ENCODE peak calls at places on chromosome X, in eight cellular contexts. One of them, this sample, is unnamed.

GRCh38 chrX:154918060-154918483 is 31.9 kb downstream of the F8A1 start:
- DNase-seq in NCI-H2081: peak
- DNase-seq in CD8-positive, alpha-beta T cell: peak
- DNase-seq in central memory CD4-positive, alpha-beta T cell: peak
- DNase-seq in SJSA1: peak
- DNase-seq in HTR-8/SVneo: peak
- DNase-seq in C1 segment of cervical spinal cord: peak
- DNase-seq in AG10803: peak
- DNase-seq in this sample: peak

GRCh38 chrX:46791927-46792825 is 33.3 kb upstream of the SLC9A7 start:
- DNase-seq in C1 segment of cervical spinal cord: no peak
- DNase-seq in central memory CD4-positive, alpha-beta T cell: no peak
- DNase-seq in HTR-8/SVneo: peak
- DNase-seq in SJSA1: peak
- DNase-seq in AG10803: peak
- DNase-seq in NCI-H2081: no peak
- DNase-seq in CD8-positive, alpha-beta T cell: no peak
- DNase-seq in this sample: peak

GRCh38 chrX:1443496-1444075 is 9.1 kb downstream of the ASMTL start:
- DNase-seq in CD8-positive, alpha-beta T cell: peak
- DNase-seq in C1 segment of cervical spinal cord: no peak
- DNase-seq in SJSA1: peak
- DNase-seq in central memory CD4-positive, alpha-beta T cell: no peak
- DNase-seq in AG10803: no peak
- DNase-seq in NCI-H2081: no peak
- DNase-seq in HTR-8/SVneo: no peak
- DNase-seq in this sample: no peak

GRCh38 chrX:132909643-132910042 is 48.8 kb downstream of the HS6ST2 start:
- DNase-seq in NCI-H2081: no peak
- DNase-seq in AG10803: peak
- DNase-seq in central memory CD4-positive, alpha-beta T cell: no peak
- DNase-seq in HTR-8/SVneo: no peak
- DNase-seq in SJSA1: no peak
- DNase-seq in CD8-positive, alpha-beta T cell: no peak
- DNase-seq in C1 segment of cervical spinal cord: no peak
- DNase-seq in this sample: no peak

GRCh38 chrX:127963696-127964095 is 88.5 kb downstream of the ACTRT1 start:
- DNase-seq in SJSA1: no peak
- DNase-seq in CD8-positive, alpha-beta T cell: no peak
- DNase-seq in NCI-H2081: no peak
- DNase-seq in HTR-8/SVneo: no peak
- DNase-seq in C1 segment of cervical spinal cord: no peak
- DNase-seq in central memory CD4-positive, alpha-beta T cell: no peak
- DNase-seq in AG10803: no peak
- DNase-seq in this sample: no peak

GRCh38 chrX:20217906-20218305 is 48.8 kb downstream of the RPS6KA3 start:
- DNase-seq in AG10803: no peak
- DNase-seq in central memory CD4-positive, alpha-beta T cell: no peak
- DNase-seq in NCI-H2081: no peak
- DNase-seq in HTR-8/SVneo: no peak
- DNase-seq in SJSA1: no peak
- DNase-seq in CD8-positive, alpha-beta T cell: no peak
- DNase-seq in C1 segment of cervical spinal cord: no peak
- DNase-seq in this sample: no peak

GRCh38 chrX:134971926-134972325 is 18.9 kb upstream of the SMIM10 start:
- DNase-seq in central memory CD4-positive, alpha-beta T cell: no peak
- DNase-seq in HTR-8/SVneo: no peak
- DNase-seq in C1 segment of cervical spinal cord: no peak
- DNase-seq in NCI-H2081: no peak
- DNase-seq in CD8-positive, alpha-beta T cell: no peak
- DNase-seq in AG10803: peak
- DNase-seq in SJSA1: no peak
- DNase-seq in this sample: no peak

GRCh38 chrX:39214380-39215126 is 413.3 kb downstream of the MID1IP1 start:
- DNase-seq in NCI-H2081: no peak
- DNase-seq in HTR-8/SVneo: no peak
- DNase-seq in AG10803: no peak
- DNase-seq in SJSA1: no peak
- DNase-seq in central memory CD4-positive, alpha-beta T cell: no peak
- DNase-seq in C1 segment of cervical spinal cord: peak
- DNase-seq in CD8-positive, alpha-beta T cell: no peak
- DNase-seq in this sample: no peak

GRCh38 chrX:118325453-118325852 is 20.5 kb upstream of the WDR44 start:
- DNase-seq in SJSA1: no peak
- DNase-seq in CD8-positive, alpha-beta T cell: no peak
- DNase-seq in NCI-H2081: no peak
- DNase-seq in central memory CD4-positive, alpha-beta T cell: no peak
- DNase-seq in HTR-8/SVneo: no peak
- DNase-seq in C1 segment of cervical spinal cord: no peak
- DNase-seq in AG10803: no peak
- DNase-seq in this sample: peak

GRCh38 chrX:9370888-9371287 is 94.0 kb upstream of the TBL1X start:
- DNase-seq in HTR-8/SVneo: no peak
- DNase-seq in SJSA1: no peak
- DNase-seq in C1 segment of cervical spinal cord: no peak
- DNase-seq in central memory CD4-positive, alpha-beta T cell: no peak
- DNase-seq in NCI-H2081: no peak
- DNase-seq in AG10803: peak
- DNase-seq in CD8-positive, alpha-beta T cell: no peak
- DNase-seq in this sample: no peak

GRCh38 chrX:87516716-87517115 is 886 bp upstream of the KLHL4 start:
- DNase-seq in central memory CD4-positive, alpha-beta T cell: no peak
- DNase-seq in CD8-positive, alpha-beta T cell: no peak
- DNase-seq in AG10803: no peak
- DNase-seq in SJSA1: no peak
- DNase-seq in NCI-H2081: no peak
- DNase-seq in C1 segment of cervical spinal cord: no peak
- DNase-seq in HTR-8/SVneo: no peak
- DNase-seq in this sample: no peak

GRCh38 chrX:68060506-68061205 is 372.6 kb downstream of the OPHN1 start:
- DNase-seq in AG10803: peak
- DNase-seq in CD8-positive, alpha-beta T cell: no peak
- DNase-seq in C1 segment of cervical spinal cord: no peak
- DNase-seq in NCI-H2081: no peak
- DNase-seq in SJSA1: no peak
- DNase-seq in HTR-8/SVneo: no peak
- DNase-seq in central memory CD4-positive, alpha-beta T cell: no peak
- DNase-seq in this sample: peak

GRCh38 chrX:10350221-10350620 is 193.4 kb downstream of the CLCN4 start:
- DNase-seq in SJSA1: no peak
- DNase-seq in CD8-positive, alpha-beta T cell: no peak
- DNase-seq in C1 segment of cervical spinal cord: no peak
- DNase-seq in HTR-8/SVneo: no peak
- DNase-seq in central memory CD4-positive, alpha-beta T cell: no peak
- DNase-seq in NCI-H2081: no peak
- DNase-seq in AG10803: no peak
- DNase-seq in this sample: no peak

GRCh38 chrX:131609480-131609879 is 65.6 kb downstream of the OR13H1 start:
- DNase-seq in HTR-8/SVneo: no peak
- DNase-seq in central memory CD4-positive, alpha-beta T cell: no peak
- DNase-seq in C1 segment of cervical spinal cord: no peak
- DNase-seq in AG10803: no peak
- DNase-seq in SJSA1: no peak
- DNase-seq in CD8-positive, alpha-beta T cell: no peak
- DNase-seq in NCI-H2081: no peak
- DNase-seq in this sample: no peak

GRCh38 chrX:74924449-74925209 is 623 bp downstream of the NEXMIF start:
- DNase-seq in HTR-8/SVneo: no peak
- DNase-seq in central memory CD4-positive, alpha-beta T cell: peak
- DNase-seq in CD8-positive, alpha-beta T cell: peak
- DNase-seq in SJSA1: no peak
- DNase-seq in C1 segment of cervical spinal cord: peak
- DNase-seq in AG10803: peak
- DNase-seq in NCI-H2081: peak
- DNase-seq in this sample: peak

GRCh38 chrX:154458116-154458953 is at the start of gene PLXNA3:
- DNase-seq in HTR-8/SVneo: peak
- DNase-seq in central memory CD4-positive, alpha-beta T cell: peak
- DNase-seq in SJSA1: no peak
- DNase-seq in NCI-H2081: peak
- DNase-seq in CD8-positive, alpha-beta T cell: peak
- DNase-seq in AG10803: peak
- DNase-seq in C1 segment of cervical spinal cord: peak
- DNase-seq in this sample: no peak

GRCh38 chrX:94454159-94454558 is 780.2 kb downstream of the FAM133A start:
- DNase-seq in AG10803: no peak
- DNase-seq in central memory CD4-positive, alpha-beta T cell: no peak
- DNase-seq in NCI-H2081: no peak
- DNase-seq in SJSA1: no peak
- DNase-seq in C1 segment of cervical spinal cord: no peak
- DNase-seq in CD8-positive, alpha-beta T cell: no peak
- DNase-seq in HTR-8/SVneo: no peak
- DNase-seq in this sample: no peak

GRCh38 chrX:110491846-110492620 is 133.4 kb downstream of the RTL9 start:
- DNase-seq in NCI-H2081: no peak
- DNase-seq in CD8-positive, alpha-beta T cell: no peak
- DNase-seq in AG10803: no peak
- DNase-seq in HTR-8/SVneo: no peak
- DNase-seq in C1 segment of cervical spinal cord: no peak
- DNase-seq in SJSA1: no peak
- DNase-seq in central memory CD4-positive, alpha-beta T cell: no peak
- DNase-seq in this sample: no peak

GRCh38 chrX:40266490-40267333 is 169.0 kb upstream of the BCOR start:
- DNase-seq in C1 segment of cervical spinal cord: peak
- DNase-seq in NCI-H2081: peak
- DNase-seq in AG10803: peak
- DNase-seq in SJSA1: peak
- DNase-seq in HTR-8/SVneo: peak
- DNase-seq in central memory CD4-positive, alpha-beta T cell: peak
- DNase-seq in CD8-positive, alpha-beta T cell: peak
- DNase-seq in this sample: peak

GRCh38 chrX:153714256-153714655 is 9.9 kb downstream of the BCAP31 start:
- DNase-seq in SJSA1: no peak
- DNase-seq in C1 segment of cervical spinal cord: no peak
- DNase-seq in NCI-H2081: no peak
- DNase-seq in AG10803: no peak
- DNase-seq in central memory CD4-positive, alpha-beta T cell: no peak
- DNase-seq in HTR-8/SVneo: no peak
- DNase-seq in CD8-positive, alpha-beta T cell: no peak
- DNase-seq in this sample: no peak

GRCh38 chrX:77937291-77937690 is 26.8 kb downstream of the ATP7A start:
- DNase-seq in SJSA1: no peak
- DNase-seq in HTR-8/SVneo: no peak
- DNase-seq in central memory CD4-positive, alpha-beta T cell: no peak
- DNase-seq in AG10803: no peak
- DNase-seq in CD8-positive, alpha-beta T cell: no peak
- DNase-seq in C1 segment of cervical spinal cord: no peak
- DNase-seq in NCI-H2081: no peak
- DNase-seq in this sample: no peak

GRCh38 chrX:154457491-154458115 is 478 bp upstream of the PLXNA3 start:
- DNase-seq in HTR-8/SVneo: peak
- DNase-seq in C1 segment of cervical spinal cord: peak
- DNase-seq in SJSA1: no peak
- DNase-seq in NCI-H2081: no peak
- DNase-seq in central memory CD4-positive, alpha-beta T cell: peak
- DNase-seq in AG10803: no peak
- DNase-seq in CD8-positive, alpha-beta T cell: peak
- DNase-seq in this sample: no peak

GRCh38 chrX:40646489-40647306 is 663 bp downstream of the CXorf38 start:
- DNase-seq in HTR-8/SVneo: peak
- DNase-seq in CD8-positive, alpha-beta T cell: peak
- DNase-seq in central memory CD4-positive, alpha-beta T cell: peak
- DNase-seq in NCI-H2081: no peak
- DNase-seq in AG10803: peak
- DNase-seq in C1 segment of cervical spinal cord: peak
- DNase-seq in SJSA1: no peak
- DNase-seq in this sample: peak

GRCh38 chrX:30278365-30278764 is 30.8 kb downstream of the NR0B1 start:
- DNase-seq in AG10803: peak
- DNase-seq in SJSA1: no peak
- DNase-seq in NCI-H2081: no peak
- DNase-seq in HTR-8/SVneo: no peak
- DNase-seq in central memory CD4-positive, alpha-beta T cell: no peak
- DNase-seq in C1 segment of cervical spinal cord: no peak
- DNase-seq in CD8-positive, alpha-beta T cell: no peak
- DNase-seq in this sample: no peak

GRCh38 chrX:153646620-153647373 is at the start of gene DUSP9:
- DNase-seq in central memory CD4-positive, alpha-beta T cell: no peak
- DNase-seq in C1 segment of cervical spinal cord: no peak
- DNase-seq in HTR-8/SVneo: peak
- DNase-seq in NCI-H2081: no peak
- DNase-seq in SJSA1: peak
- DNase-seq in CD8-positive, alpha-beta T cell: peak
- DNase-seq in AG10803: no peak
- DNase-seq in this sample: peak

GRCh38 chrX:148691456-148691855 is 191.0 kb downstream of the AFF2 start:
- DNase-seq in SJSA1: no peak
- DNase-seq in NCI-H2081: no peak
- DNase-seq in HTR-8/SVneo: no peak
- DNase-seq in CD8-positive, alpha-beta T cell: no peak
- DNase-seq in AG10803: peak
- DNase-seq in central memory CD4-positive, alpha-beta T cell: no peak
- DNase-seq in C1 segment of cervical spinal cord: no peak
- DNase-seq in this sample: no peak

GRCh38 chrX:46754450-46755075 is 4.4 kb downstream of the SLC9A7 start:
- DNase-seq in HTR-8/SVneo: no peak
- DNase-seq in SJSA1: no peak
- DNase-seq in CD8-positive, alpha-beta T cell: no peak
- DNase-seq in NCI-H2081: no peak
- DNase-seq in C1 segment of cervical spinal cord: no peak
- DNase-seq in central memory CD4-positive, alpha-beta T cell: no peak
- DNase-seq in AG10803: no peak
- DNase-seq in this sample: peak

GRCh38 chrX:154298312-154298711 is 2.7 kb downstream of the TKTL1 start:
- DNase-seq in AG10803: no peak
- DNase-seq in NCI-H2081: no peak
- DNase-seq in CD8-positive, alpha-beta T cell: no peak
- DNase-seq in HTR-8/SVneo: no peak
- DNase-seq in central memory CD4-positive, alpha-beta T cell: no peak
- DNase-seq in SJSA1: no peak
- DNase-seq in C1 segment of cervical spinal cord: no peak
- DNase-seq in this sample: no peak

GRCh38 chrX:54808109-54808604 is 612 bp downstream of the MAGED2 start:
- DNase-seq in C1 segment of cervical spinal cord: peak
- DNase-seq in SJSA1: peak
- DNase-seq in CD8-positive, alpha-beta T cell: peak
- DNase-seq in central memory CD4-positive, alpha-beta T cell: no peak
- DNase-seq in HTR-8/SVneo: peak
- DNase-seq in AG10803: peak
- DNase-seq in NCI-H2081: peak
- DNase-seq in this sample: peak

GRCh38 chrX:15269618-15270521 is at the start of gene ASB9:
- DNase-seq in central memory CD4-positive, alpha-beta T cell: peak
- DNase-seq in SJSA1: peak
- DNase-seq in NCI-H2081: peak
- DNase-seq in C1 segment of cervical spinal cord: no peak
- DNase-seq in CD8-positive, alpha-beta T cell: peak
- DNase-seq in AG10803: peak
- DNase-seq in HTR-8/SVneo: peak
- DNase-seq in this sample: no peak

GRCh38 chrX:41922125-41922521 is 1.2 kb downstream of the CASK start:
- DNase-seq in CD8-positive, alpha-beta T cell: peak
- DNase-seq in AG10803: peak
- DNase-seq in central memory CD4-positive, alpha-beta T cell: peak
- DNase-seq in C1 segment of cervical spinal cord: peak
- DNase-seq in HTR-8/SVneo: no peak
- DNase-seq in SJSA1: no peak
- DNase-seq in NCI-H2081: no peak
- DNase-seq in this sample: no peak

GRCh38 chrX:9465380-9466114 is 689 bp downstream of the TBL1X start:
- DNase-seq in NCI-H2081: no peak
- DNase-seq in CD8-positive, alpha-beta T cell: peak
- DNase-seq in C1 segment of cervical spinal cord: peak
- DNase-seq in central memory CD4-positive, alpha-beta T cell: peak
- DNase-seq in AG10803: no peak
- DNase-seq in SJSA1: no peak
- DNase-seq in HTR-8/SVneo: no peak
- DNase-seq in this sample: no peak

This sample was measured in Kasumi-1.